ENCODE peak calls at places on chromosomes 7 and 10, in seven cellular contexts. P is fibroblast of mammary gland, J is GM04504, D is heart right ventricle, E is GM13977, Q is uterus, V is WTC11. K is an unnamed sample.

GRCh38 chr7:123432601-123433000 is 101.8 kb downstream of the IQUB start:
- DNase-seq in P (no peak), Q (no peak), J (no peak), E (no peak), D (no peak), V (no peak), K (no peak)

GRCh38 chr7:151238924-151239836 is 6.9 kb downstream of the CHPF2 start:
- DNase-seq in V (no peak), P (no peak), Q (no peak), E (no peak), D (no peak), J (no peak), K (no peak)

GRCh38 chr7:92754756-92755581 is 81.4 kb downstream of the CDK6 start:
- DNase-seq in E (no peak), P (no peak), D (no peak), V (no peak), Q (no peak), J (no peak), K (no peak)

GRCh38 chr10:43955002-43955596 is 306.4 kb upstream of the ZNF32 start:
- DNase-seq in P (no peak), D (no peak), Q (no peak), J (no peak), V (no peak), E (no peak), K (no peak)

GRCh38 chr7:144513332-144513731 is 109.8 kb upstream of the NOBOX start:
- DNase-seq in E (peak), D (no peak), P (peak), Q (no peak), V (no peak), J (no peak), K (no peak)

GRCh38 chr7:4700577-4701235 is 18.6 kb downstream of the FOXK1 start:
- DNase-seq in V (peak), J (no peak), D (no peak), P (peak), E (no peak), Q (no peak), K (no peak)

GRCh38 chr10:110032801-110033723 is 25.3 kb downstream of the ADD3 start:
- DNase-seq in J (no peak), P (no peak), V (no peak), E (no peak), D (no peak), Q (no peak), K (no peak)

GRCh38 chr10:78405781-78406180 is 372.1 kb downstream of the RPS24 start:
- DNase-seq in P (no peak), D (no peak), J (no peak), Q (peak), E (no peak), V (no peak), K (no peak)

GRCh38 chr10:31011660-31012022 is 20.0 kb downstream of the ZNF438 start:
- DNase-seq in J (no peak), E (no peak), P (peak), V (no peak), D (no peak), Q (no peak), K (no peak)

GRCh38 chr7:101575731-101576130 is 53.4 kb downstream of the MYL10 start:
- DNase-seq in V (no peak), Q (no peak), P (peak), D (no peak), E (no peak), J (no peak), K (no peak)

GRCh38 chr10:114477285-114477684 is 73.0 kb upstream of the AFAP1L2 start:
- DNase-seq in E (no peak), V (no peak), D (no peak), J (no peak), P (peak), Q (peak), K (peak)

GRCh38 chr10:45034301-45034700 is 33.6 kb downstream of the ZNF22 start:
- DNase-seq in J (no peak), V (no peak), E (no peak), P (peak), D (no peak), Q (no peak), K (no peak)

GRCh38 chr10:24477925-24478324 is 245.8 kb downstream of the ARHGAP21 start:
- DNase-seq in Q (no peak), E (no peak), J (no peak), D (no peak), V (no peak), P (no peak), K (no peak)

GRCh38 chr10:127919418-127920191 is 12.7 kb downstream of the PTPRE start:
- DNase-seq in V (peak), D (no peak), P (peak), Q (no peak), J (peak), E (no peak), K (no peak)